ENCODE peak calls at places on chromosomes 12 and 14, in six cellular contexts. U is upper lobe of left lung, I is K562, Q is A549, F is HepG2, O is GM12878. Z is an unnamed sample. For H3K4me1, the result is how much of the 10 kb centered on the place peaks cover.

GRCh38 chr14:20415723-20416622 is 2.7 kb upstream of the TEP1 start:
- ATAC-seq in U (peak), I (peak), Q (peak), F (peak), O (peak), Z (peak)

GRCh38 chr12:30646821-30647220 is 48.8 kb downstream of the IPO8 start:
- ATAC-seq in U (no peak), I (no peak), Q (no peak), F (no peak), O (no peak), Z (no peak)

GRCh38 chr12:50614167-50614762 is 109.5 kb downstream of the DIP2B start:
- ATAC-seq in U (no peak), I (peak), Q (no peak), F (no peak), O (no peak), Z (no peak)

GRCh38 chr12:27094726-27095125 is 12.3 kb upstream of the C12orf71 start:
- ATAC-seq in U (no peak), I (no peak), Q (no peak), F (no peak), O (peak), Z (no peak)

GRCh38 chr14:81231540-81231939 is 10.8 kb upstream of the GTF2A1 start:
- ATAC-seq in U (no peak), I (no peak), Q (no peak), F (peak), O (no peak), Z (no peak)

GRCh38 chr12:112965643-112966042 is 12.7 kb upstream of the OAS2 start:
- ATAC-seq in U (no peak), I (no peak), Q (no peak), F (no peak), O (no peak), Z (no peak)

GRCh38 chr12:89236237-89236636 is 116.1 kb downstream of the DUSP6 start:
- ATAC-seq in U (no peak), I (no peak), Q (no peak), F (no peak), O (no peak), Z (no peak)

GRCh38 chr12:120367252-120367923 is 1.6 kb downstream of the MSI1 start:
- ATAC-seq in U (no peak), I (peak), Q (no peak), F (no peak), O (no peak), Z (peak)

GRCh38 chr12:48973531-48973930 is 2.0 kb upstream of the WNT10B start:
- ATAC-seq in U (peak), I (no peak), Q (no peak), F (peak), O (no peak), Z (peak)

GRCh38 chr12:21827135-21827534 is 52.6 kb upstream of the KCNJ8 start:
- ATAC-seq in U (peak), I (no peak), Q (no peak), F (no peak), O (no peak), Z (no peak)

GRCh38 chr14:101861464-101861863 is 100.0 kb downstream of the PPP2R5C start:
- ATAC-seq in U (no peak), I (no peak), Q (no peak), F (no peak), O (no peak), Z (no peak)

GRCh38 chr12:30427555-30427954 is 268.1 kb downstream of the IPO8 start:
- ATAC-seq in U (no peak), I (no peak), Q (no peak), F (peak), O (no peak), Z (no peak)

GRCh38 chr14:88683119-88683518 is 109.6 kb downstream of the EML5 start:
- ATAC-seq in U (no peak), I (peak), Q (no peak), F (no peak), O (no peak), Z (no peak)

GRCh38 chr12:103626498-103626897 is 39.4 kb downstream of the STAB2 start:
- ATAC-seq in U (peak), I (peak), Q (peak), F (peak), O (no peak), Z (peak)

GRCh38 chr12:50102648-50103309 is 1.0 kb upstream of the GPD1 start:
- ATAC-seq in U (peak), I (no peak), Q (no peak), F (peak), O (peak), Z (no peak)

GRCh38 chr12:1590083-1590979 is 4.0 kb downstream of the FBXL14 start:
- ATAC-seq in U (peak), I (no peak), Q (no peak), F (no peak), O (no peak), Z (no peak)
- H3K4me1 ChIP-seq in U (under half), I (under half), Q (under half), F (under half), O (under half), Z (under half)

DNA sequence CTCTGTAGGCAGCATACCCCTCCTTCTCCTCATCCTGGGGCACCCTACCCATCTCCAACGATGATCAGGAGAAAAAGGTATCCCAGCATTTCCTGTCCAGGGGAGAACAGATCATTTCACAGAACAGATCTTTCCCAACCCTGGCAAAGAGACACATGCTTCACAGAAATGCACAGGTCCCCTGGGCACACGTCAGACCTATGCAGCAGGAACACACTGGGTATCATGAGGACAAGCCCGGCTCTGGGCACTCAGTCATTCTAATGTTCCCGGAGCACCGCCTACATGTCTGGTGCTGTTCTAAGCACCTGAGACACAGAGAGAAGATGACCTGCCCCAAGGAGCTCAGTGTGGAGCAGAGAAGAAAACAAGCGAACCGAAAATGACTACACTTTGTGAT is 56.2 kb downstream of the ACTN1 start:
- ATAC-seq in U (no peak), I (no peak), Q (no peak), F (no peak), O (no peak), Z (peak)
- TF ChIP-seq EP300 in U (no peak), I (no peak), Q (no peak), F (no peak), O (no peak), Z (no peak)

GRCh38 chr12:66165141-66165540 is 4.7 kb downstream of the TMBIM4 start:
- ATAC-seq in U (no peak), I (no peak), Q (no peak), F (no peak), O (no peak), Z (no peak)

GRCh38 chr12:66166561-66166960 is 3.2 kb downstream of the TMBIM4 start:
- ATAC-seq in U (no peak), I (no peak), Q (no peak), F (no peak), O (no peak), Z (no peak)

GRCh38 chr12:66169221-66170170 is at the start of gene TMBIM4:
- ATAC-seq in U (peak), I (peak), Q (peak), F (peak), O (peak), Z (peak)

GRCh38 chr12:66168410-66168809 is 1.4 kb downstream of the TMBIM4 start:
- ATAC-seq in U (no peak), I (peak), Q (no peak), F (no peak), O (peak), Z (no peak)

DNA sequence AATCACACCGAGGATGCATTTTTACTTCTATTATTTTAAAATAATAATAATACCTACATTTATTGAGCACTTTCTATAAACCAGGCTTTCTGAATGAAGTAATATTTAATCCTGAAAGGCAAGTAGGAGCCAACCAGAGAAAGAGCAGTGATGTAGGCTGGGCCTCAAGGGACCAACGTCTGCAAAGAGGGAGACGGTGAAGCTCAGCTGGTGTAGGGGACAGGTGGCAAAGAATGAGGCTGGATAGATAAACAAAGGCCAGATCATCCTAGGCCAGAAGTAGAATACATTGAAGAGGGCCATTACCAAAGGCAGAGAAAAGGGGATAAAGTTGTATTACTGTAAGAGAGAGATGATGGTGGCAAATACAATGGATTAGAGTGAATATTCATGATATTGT is 810 bp upstream of the TMBIM4 start:
- ATAC-seq in U (no peak), I (no peak), Q (no peak), F (no peak), O (no peak), Z (no peak)
- H3K4me3 ChIP-seq in U (no peak), I (peak), Q (peak), F (no peak), O (no peak), Z (peak)

GRCh38 chr12:5806376-5807089 is 138.5 kb downstream of the ANO2 start:
- ATAC-seq in U (no peak), I (no peak), Q (no peak), F (no peak), O (no peak), Z (no peak)
- H3K4me1 ChIP-seq in U (under half), I (under half), Q (under half), F (under half), O (under half), Z (under half)

DNA sequence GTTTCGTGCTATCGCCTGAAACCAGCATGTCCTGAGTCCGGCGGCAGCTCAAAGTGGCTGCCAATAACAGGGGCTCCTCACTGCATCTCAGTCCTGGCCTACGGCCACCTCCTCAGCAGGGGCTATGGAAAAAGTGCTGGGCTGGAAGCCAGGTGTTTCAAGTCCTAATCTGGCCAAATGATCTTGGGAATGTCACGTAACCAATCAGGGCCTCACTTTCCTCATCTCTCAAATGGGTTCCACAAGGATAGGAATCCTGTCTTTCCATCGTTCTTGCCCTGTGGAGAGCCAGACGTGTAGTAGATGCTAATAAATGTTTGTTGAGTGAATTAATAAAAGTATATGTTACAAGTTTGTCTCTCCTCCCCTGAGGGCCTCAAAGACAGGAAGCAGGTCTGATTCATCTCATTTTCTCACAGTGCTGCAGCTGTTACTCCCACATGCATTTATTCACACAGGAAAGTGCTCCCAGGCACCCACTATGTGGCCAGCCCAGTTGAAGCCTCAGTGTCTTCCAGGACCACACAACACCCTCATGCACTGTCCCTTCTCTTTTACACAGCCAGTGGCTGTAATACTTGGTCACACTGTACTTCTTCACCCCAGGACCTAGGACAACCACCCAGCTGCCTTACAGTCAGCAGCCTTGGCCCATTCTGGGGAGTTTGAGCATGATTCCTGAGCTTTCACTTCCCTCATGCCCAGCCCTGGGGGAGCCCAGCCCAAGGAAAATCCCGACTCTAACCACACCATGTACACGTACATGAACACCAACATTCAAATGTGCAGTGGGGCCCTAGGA is 5.0 kb downstream of the CMKLR1 start:
- ATAC-seq in U (peak), I (no peak), Q (no peak), F (no peak), O (peak), Z (no peak)
- TF ChIP-seq EP300 in U (no peak), I (no peak), Q (no peak), F (no peak), O (peak), Z (no peak)

GRCh38 chr12:114131824-114132223 is 165.7 kb upstream of the RBM19 start:
- ATAC-seq in U (no peak), I (no peak), Q (no peak), F (no peak), O (no peak), Z (no peak)

GRCh38 chr12:114134922-114135321 is 168.8 kb upstream of the RBM19 start:
- ATAC-seq in U (no peak), I (no peak), Q (no peak), F (no peak), O (no peak), Z (no peak)

GRCh38 chr12:114141916-114142564 is 175.9 kb upstream of the RBM19 start:
- ATAC-seq in U (no peak), I (no peak), Q (no peak), F (no peak), O (no peak), Z (no peak)

GRCh38 chr12:114136656-114137055 is 170.5 kb upstream of the RBM19 start:
- ATAC-seq in U (no peak), I (no peak), Q (no peak), F (no peak), O (no peak), Z (no peak)
- H3K4me3 ChIP-seq in U (no peak), I (no peak), Q (no peak), F (no peak), O (no peak), Z (no peak)

DNA sequence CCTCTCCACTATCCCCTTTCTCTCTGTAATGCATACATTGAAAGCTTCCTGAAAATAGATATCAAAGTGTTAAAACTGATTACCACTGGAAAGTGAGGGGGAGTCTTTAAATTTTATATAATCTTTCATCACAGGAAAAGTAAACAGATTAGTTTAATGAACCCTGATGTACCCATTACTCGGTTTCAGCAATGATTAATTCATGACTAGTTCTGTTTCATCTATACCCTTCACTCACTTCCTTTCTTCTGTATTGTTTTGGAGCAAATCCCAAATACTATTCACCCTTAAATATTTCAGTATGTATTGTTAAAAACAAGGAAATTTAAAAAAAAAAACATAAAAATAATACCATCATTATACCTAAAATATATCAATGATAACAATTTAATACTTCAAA is 67.3 kb upstream of the TMCC3 start:
- ATAC-seq in U (no peak), I (no peak), Q (no peak), F (no peak), O (no peak), Z (no peak)
- H3K4me1 ChIP-seq in U (under half), I (under half), Q (under half), F (under half), O (under half), Z (under half)

GRCh38 chr12:124379379-124379937 is 84.6 kb downstream of the RFLNA start:
- ATAC-seq in U (no peak), I (no peak), Q (no peak), F (no peak), O (no peak), Z (no peak)

GRCh38 chr12:124383028-124383427 is 88.1 kb downstream of the RFLNA start:
- ATAC-seq in U (no peak), I (no peak), Q (no peak), F (no peak), O (no peak), Z (no peak)

GRCh38 chr12:124380793-124381453 is 86.0 kb downstream of the RFLNA start:
- ATAC-seq in U (peak), I (no peak), Q (no peak), F (no peak), O (no peak), Z (no peak)

GRCh38 chr12:124379938-124380754 is 85.3 kb downstream of the RFLNA start:
- ATAC-seq in U (peak), I (no peak), Q (peak), F (no peak), O (no peak), Z (peak)

DNA sequence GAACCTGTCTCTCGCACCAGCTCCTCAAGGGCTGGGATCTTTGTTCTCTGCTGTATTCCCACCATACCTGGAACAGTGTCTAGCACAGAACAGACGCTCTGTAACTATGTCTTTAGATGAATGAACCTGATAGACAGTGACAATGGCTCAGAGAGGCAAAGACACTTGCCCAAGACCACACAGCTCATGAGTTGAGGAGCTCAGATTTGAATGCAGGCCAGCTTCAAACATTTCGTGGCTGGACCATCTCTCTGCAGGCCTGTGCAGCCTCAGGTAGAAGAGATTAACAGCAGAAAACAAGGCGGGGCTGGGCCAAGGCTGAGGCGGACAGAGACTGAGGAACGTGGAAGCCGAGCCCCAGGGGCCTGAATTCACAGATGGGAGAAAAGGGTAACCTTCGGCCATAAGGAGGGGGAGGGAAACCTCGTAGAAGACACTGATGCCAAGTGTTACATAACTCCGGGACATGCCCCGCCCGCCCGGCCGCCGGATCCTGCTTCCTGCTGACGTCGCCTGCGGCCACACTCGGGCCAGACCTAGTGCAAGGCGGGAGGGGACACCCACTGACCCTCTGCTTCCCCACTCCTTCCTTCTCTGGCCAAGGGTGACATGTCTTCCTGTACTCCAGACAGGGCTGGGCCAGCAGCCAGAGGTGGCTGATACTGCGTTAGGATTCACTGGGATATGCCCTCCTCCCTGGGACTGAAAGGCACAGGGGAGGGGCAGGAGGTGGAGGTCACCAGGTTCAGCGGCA is 86.7 kb downstream of the RFLNA start:
- ATAC-seq in U (peak), I (no peak), Q (peak), F (no peak), O (no peak), Z (peak)
- TF ChIP-seq EP300 in U (no peak), I (no peak), Q (peak), F (no peak), O (no peak), Z (peak)